ENCODE peak calls at places on chromosomes 16 and 17, in four cellular contexts. P is AG09309, S is Peyer's patch, Y is A673. E is an unnamed sample.

GRCh38 chr17:44376779-44377178 is 12.7 kb downstream of the ITGA2B start:
- DNase-seq in Y (no peak), P (no peak), S (no peak), E (no peak)

GRCh38 chr16:11597268-11597690 is 10.6 kb upstream of the LITAF start:
- DNase-seq in P (no peak), Y (no peak), S (no peak), E (no peak)

GRCh38 chr16:48971571-48972071 is 310.0 kb downstream of the CBLN1 start:
- DNase-seq in S (no peak), Y (peak; percentile 42), P (no peak), E (no peak)

GRCh38 chr17:2776589-2777241 is 19.5 kb upstream of the RAP1GAP2 start:
- DNase-seq in P (no peak), Y (no peak), S (no peak), E (peak; percentile 60)

GRCh38 chr17:76138234-76138895 is 2.7 kb downstream of the FOXJ1 start:
- DNase-seq in P (no peak), S (no peak), Y (no peak), E (no peak)

GRCh38 chr17:4559139-4559791 is 1.1 kb downstream of the GGT6 start:
- DNase-seq in Y (no peak), S (no peak), P (no peak), E (peak; percentile 70)

GRCh38 chr16:66304961-66305360 is 61.5 kb upstream of the CDH5 start:
- DNase-seq in P (no peak), Y (no peak), S (peak; percentile 30), E (no peak)

GRCh38 chr17:67742025-67742424 is 24.3 kb downstream of the NOL11 start:
- DNase-seq in S (no peak), P (no peak), Y (no peak), E (no peak)

GRCh38 chr17:2266865-2267228 is 36.7 kb downstream of the SMG6 start:
- DNase-seq in Y (no peak), S (no peak), P (no peak), E (no peak)

GRCh38 chr17:50425682-50426471 is at the start of gene ACSF2:
- DNase-seq in S (peak; percentile 90), Y (peak; percentile 71), P (no peak), E (peak; percentile 90)

GRCh38 chr16:71781741-71782140 is 26.9 kb downstream of the AP1G1 start:
- DNase-seq in Y (no peak), S (no peak), P (no peak), E (no peak)

GRCh38 chr17:76797441-76797840 is 59.5 kb downstream of the MFSD11 start:
- DNase-seq in P (no peak), Y (no peak), S (no peak), E (no peak)

GRCh38 chr16:28067604-28068382 is 4.3 kb upstream of the GSG1L start:
- DNase-seq in P (no peak), S (no peak), Y (no peak), E (peak; percentile 27)

GRCh38 chr17:79904865-79905264 is 65.6 kb upstream of the CBX4 start:
- DNase-seq in P (no peak), Y (no peak), S (no peak), E (no peak)

GRCh38 chr17:17171991-17172939 is 33.9 kb downstream of the PLD6 start:
- DNase-seq in S (no peak), Y (no peak), P (no peak), E (no peak)

GRCh38 chr16:55540221-55540620 is 26.3 kb upstream of the CAPNS2 start:
- DNase-seq in Y (no peak), S (no peak), P (no peak), E (no peak)

GRCh38 chr17:50676065-50676975 is 31.4 kb downstream of the ANKRD40 start:
- DNase-seq in Y (no peak), P (no peak), S (no peak), E (peak; percentile 68)

GRCh38 chr17:19958023-19958422 is 19.6 kb downstream of the AKAP10 start:
- DNase-seq in P (peak; percentile 82), Y (peak; percentile 80), S (no peak), E (no peak)

GRCh38 chr17:40551091-40551873 is 14.0 kb downstream of the CCR7 start:
- DNase-seq in S (peak; percentile 74), Y (no peak), P (peak; percentile 100), E (peak; percentile 54)

GRCh38 chr17:78127240-78127887 is 1.2 kb downstream of the TMC6 start:
- DNase-seq in Y (no peak), S (peak; percentile 89), P (no peak), E (peak; percentile 71)

GRCh38 chr17:49630113-49630900 is 47.6 kb downstream of the SPOP start:
- DNase-seq in Y (no peak), P (no peak), S (no peak), E (no peak)

GRCh38 chr17:68431661-68432071 is 25.6 kb downstream of the WIPI1 start:
- DNase-seq in P (no peak), S (no peak), Y (peak; percentile 69), E (no peak)

GRCh38 chr17:56540791-56541190 is 52.7 kb upstream of the NOG start:
- DNase-seq in Y (no peak), P (no peak), S (no peak), E (no peak)

GRCh38 chr16:8251298-8251697 is 339.0 kb downstream of the TMEM114 start:
- DNase-seq in P (no peak), Y (no peak), S (no peak), E (no peak)

GRCh38 chr16:79062336-79062735 is 538.2 kb downstream of the MAF start:
- DNase-seq in S (no peak), Y (peak; percentile 27), P (no peak), E (no peak)

GRCh38 chr17:76121932-76122383 is 18.4 kb upstream of the EXOC7 start:
- DNase-seq in P (no peak), Y (no peak), S (no peak), E (no peak)

GRCh38 chr16:65120811-65121721 is 797 bp downstream of the CDH11 start:
- DNase-seq in S (no peak), Y (peak; percentile 56), P (no peak), E (peak; percentile 50)

GRCh38 chr17:31467502-31468256 is 76.2 kb downstream of the RAB11FIP4 start:
- DNase-seq in Y (no peak), P (no peak), S (no peak), E (no peak)

GRCh38 chr17:28720247-28720996 is 637 bp downstream of the RPL23A start:
- DNase-seq in Y (no peak), P (no peak), S (no peak), E (no peak)

GRCh38 chr16:83994703-83995102 is 26.7 kb downstream of the NECAB2 start:
- DNase-seq in P (no peak), S (no peak), Y (no peak), E (no peak)

GRCh38 chr17:28390123-28390522 is 15.9 kb downstream of the SLC46A1 start:
- DNase-seq in Y (no peak), P (no peak), S (no peak), E (no peak)

DNA sequence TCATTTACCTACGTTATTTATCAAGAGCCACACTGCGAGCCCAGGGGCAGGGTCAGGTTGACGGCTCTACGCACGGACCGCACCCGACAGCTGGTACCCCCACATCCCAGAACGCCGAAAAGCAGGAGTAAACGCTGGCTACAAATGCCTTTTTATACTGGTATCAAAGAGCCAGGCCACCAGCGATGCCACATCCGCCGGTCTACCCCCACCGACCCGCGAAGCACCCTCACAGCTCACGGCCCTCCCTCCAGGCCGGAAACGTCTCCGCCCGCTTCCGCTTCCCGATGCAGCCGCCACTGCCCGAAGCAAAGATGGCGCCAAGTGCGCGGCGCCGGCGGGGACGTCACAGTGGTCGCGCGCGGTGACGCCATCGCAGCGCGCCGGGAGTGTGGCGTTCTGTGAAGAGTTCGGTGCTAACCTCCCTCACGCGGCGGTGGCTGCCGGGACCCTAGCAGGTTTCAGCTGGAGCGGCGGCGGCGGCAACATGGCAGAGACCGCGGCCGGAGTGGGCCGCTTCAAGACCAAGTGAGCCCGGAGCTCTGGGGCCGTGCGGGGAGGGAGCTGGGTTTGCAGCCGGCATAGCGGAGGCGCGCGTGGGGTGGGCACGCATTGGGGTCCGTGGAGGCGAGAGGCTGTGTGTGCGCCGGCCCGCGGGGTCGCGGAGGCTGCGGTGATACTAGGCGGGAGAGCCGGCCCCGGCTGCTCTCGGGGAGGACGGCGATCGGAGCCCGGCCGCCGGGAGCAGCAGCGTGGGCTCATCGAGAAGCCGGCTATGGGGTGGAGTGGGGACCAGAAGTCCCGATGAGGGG is at the start of gene TBL3:
- DNase-seq in S (peak; percentile 97), P (peak; percentile 62), Y (peak; percentile 97), E (peak; percentile 97)
- TF ChIP-seq CTCF in S (peak; percentile 22), P (no peak), Y (no peak), E (no peak)

GRCh38 chr16:51151951-51152663 is 1.0 kb upstream of the SALL1 start:
- DNase-seq in S (no peak), P (peak; percentile 59), Y (peak; percentile 88), E (no peak)
- TF ChIP-seq CTCF in S (no peak), P (peak; percentile 7), Y (no peak), E (no peak)

GRCh38 chr17:8629371-8630226 is 926 bp downstream of the MYH10 start:
- DNase-seq in P (no peak), Y (peak; percentile 31), S (no peak), E (peak; percentile 52)

GRCh38 chr17:8628172-8628571 is 2.4 kb downstream of the MYH10 start:
- DNase-seq in P (no peak), S (no peak), Y (peak; percentile 21), E (no peak)

GRCh38 chr17:8630802-8631553 is 453 bp upstream of the MYH10 start:
- DNase-seq in P (peak; percentile 98), S (peak; percentile 97), Y (peak; percentile 100), E (peak; percentile 97)

GRCh38 chr17:8630227-8630801 is at the start of gene MYH10:
- DNase-seq in Y (peak; percentile 15), S (no peak), P (no peak), E (peak; percentile 17)

GRCh38 chr17:8628609-8629169 is 1.8 kb downstream of the MYH10 start:
- DNase-seq in S (no peak), P (no peak), Y (no peak), E (no peak)
- TF ChIP-seq CTCF in S (no peak), P (no peak), Y (no peak), E (no peak)

DNA sequence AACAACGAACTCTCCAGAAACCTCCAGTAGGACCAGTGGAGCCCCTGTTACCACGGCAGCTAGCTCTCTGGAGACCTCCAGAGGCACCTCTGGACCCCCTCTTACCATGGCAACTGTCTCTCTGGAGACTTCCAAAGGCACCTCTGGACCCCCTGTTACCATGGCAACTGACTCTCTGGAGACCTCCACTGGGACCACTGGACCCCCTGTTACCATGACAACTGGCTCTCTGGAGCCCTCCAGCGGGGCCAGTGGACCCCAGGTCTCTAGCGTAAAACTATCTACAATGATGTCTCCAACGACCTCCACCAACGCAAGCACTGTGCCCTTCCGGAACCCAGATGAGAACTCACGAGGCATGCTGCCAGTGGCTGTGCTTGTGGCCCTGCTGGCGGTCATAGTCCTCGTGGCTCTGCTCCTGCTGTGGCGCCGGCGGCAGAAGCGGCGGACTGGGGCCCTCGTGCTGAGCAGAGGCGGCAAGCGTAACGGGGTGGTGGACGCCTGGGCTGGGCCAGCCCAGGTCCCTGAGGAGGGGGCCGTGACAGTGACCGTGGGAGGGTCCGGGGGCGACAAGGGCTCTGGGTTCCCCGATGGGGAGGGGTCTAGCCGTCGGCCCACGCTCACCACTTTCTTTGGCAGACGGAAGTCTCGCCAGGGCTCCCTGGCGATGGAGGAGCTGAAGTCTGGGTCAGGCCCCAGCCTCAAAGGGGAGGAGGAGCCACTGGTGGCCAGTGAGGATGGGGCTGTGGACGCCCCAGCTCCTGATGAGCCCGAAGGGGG is 1.3 kb downstream of the SPN start:
- DNase-seq in Y (no peak), P (no peak), S (peak; percentile 75), E (peak; percentile 69)
- TF ChIP-seq CTCF in Y (no peak), P (no peak), S (no peak), E (no peak)

GRCh38 chr17:82917656-82918345 is 78.0 kb upstream of the ZNF750 start:
- DNase-seq in S (no peak), Y (peak; percentile 41), P (no peak), E (peak; percentile 35)
- TF ChIP-seq CTCF in S (no peak), Y (peak; percentile 70), P (peak; percentile 43), E (no peak)